ENCODE peak calls at places on chromosome 1, in nine cellular contexts. J is neuronal stem cell, A is colonic mucosa, V is skeletal muscle cell, U is GM23338, Z is dorsolateral prefrontal cortex, M is thyroid gland, G is A549, W is AG04449. C is an unnamed sample.

GRCh38 chr1:246959944-246960693 is 28.4 kb upstream of the AHCTF1 start:
- DNase-seq in J (no peak), A (no peak), V (no peak), U (no peak), Z (no peak), M (no peak), G (no peak), W (no peak), C (no peak)

GRCh38 chr1:212970085-212970484 is 19.7 kb downstream of the VASH2 start:
- DNase-seq in J (no peak), A (no peak), V (no peak), U (no peak), Z (no peak), M (peak; percentile 62), G (no peak), W (no peak), C (no peak)

GRCh38 chr1:11748294-11749202 is 12.6 kb downstream of the AGTRAP start:
- DNase-seq in J (no peak), A (no peak), V (no peak), U (no peak), Z (no peak), M (no peak), G (no peak), W (no peak), C (no peak)

GRCh38 chr1:195902779-195903178 is 705.5 kb downstream of the KCNT2 start:
- DNase-seq in J (no peak), A (no peak), V (no peak), U (no peak), Z (no peak), M (no peak), G (no peak), W (no peak), C (no peak)

GRCh38 chr1:94063379-94063778 is 57.6 kb downstream of the ABCA4 start:
- DNase-seq in J (no peak), A (peak; percentile 65), V (no peak), U (peak; percentile 62), Z (no peak), M (peak; percentile 63), G (no peak), W (no peak), C (peak; percentile 35)

GRCh38 chr1:174999926-175000696 is at the start of gene CACYBP:
- DNase-seq in J (no peak), A (peak; percentile 58), V (no peak), U (peak; percentile 42), Z (peak; percentile 64), M (peak; percentile 47), G (peak; percentile 25), W (no peak), C (no peak)

GRCh38 chr1:24022611-24023359 is 42.7 kb upstream of the SRSF10 start:
- DNase-seq in J (no peak), A (peak; percentile 58), V (peak; percentile 73), U (no peak), Z (no peak), M (peak; percentile 55), G (peak; percentile 79), W (peak; percentile 65), C (peak; percentile 37)

GRCh38 chr1:54558434-54559030 is 10.5 kb downstream of the ACOT11 start:
- DNase-seq in J (no peak), A (no peak), V (no peak), U (no peak), Z (no peak), M (peak; percentile 62), G (no peak), W (no peak), C (no peak)

GRCh38 chr1:86239490-86239889 is 82.9 kb upstream of the COL24A1 start:
- DNase-seq in J (no peak), A (no peak), V (no peak), U (no peak), Z (no peak), M (no peak), G (no peak), W (no peak), C (no peak)

GRCh38 chr1:54275349-54275748 is 75.4 kb downstream of the MRPL37 start:
- DNase-seq in J (no peak), A (no peak), V (no peak), U (no peak), Z (no peak), M (peak; percentile 27), G (no peak), W (no peak), C (peak; percentile 36)

GRCh38 chr1:235502601-235503332 is 1.5 kb downstream of the B3GALNT2 start:
- DNase-seq in J (no peak), A (no peak), V (no peak), U (peak; percentile 34), Z (no peak), M (no peak), G (no peak), W (no peak), C (no peak)

GRCh38 chr1:83693409-83694126 is 305.4 kb downstream of the TTLL7 start:
- DNase-seq in J (peak; percentile 37), A (no peak), V (no peak), U (peak; percentile 43), Z (no peak), M (no peak), G (no peak), W (no peak), C (no peak)

GRCh38 chr1:43858324-43858723 is 75.3 kb upstream of the ARTN start:
- DNase-seq in J (peak; percentile 17), A (no peak), V (peak; percentile 98), U (peak; percentile 55), Z (peak; percentile 83), M (peak; percentile 92), G (no peak), W (peak; percentile 99), C (no peak)

GRCh38 chr1:115233598-115233997 is 104.5 kb downstream of the NGF start:
- DNase-seq in J (no peak), A (no peak), V (no peak), U (no peak), Z (no peak), M (no peak), G (no peak), W (no peak), C (no peak)

DNA sequence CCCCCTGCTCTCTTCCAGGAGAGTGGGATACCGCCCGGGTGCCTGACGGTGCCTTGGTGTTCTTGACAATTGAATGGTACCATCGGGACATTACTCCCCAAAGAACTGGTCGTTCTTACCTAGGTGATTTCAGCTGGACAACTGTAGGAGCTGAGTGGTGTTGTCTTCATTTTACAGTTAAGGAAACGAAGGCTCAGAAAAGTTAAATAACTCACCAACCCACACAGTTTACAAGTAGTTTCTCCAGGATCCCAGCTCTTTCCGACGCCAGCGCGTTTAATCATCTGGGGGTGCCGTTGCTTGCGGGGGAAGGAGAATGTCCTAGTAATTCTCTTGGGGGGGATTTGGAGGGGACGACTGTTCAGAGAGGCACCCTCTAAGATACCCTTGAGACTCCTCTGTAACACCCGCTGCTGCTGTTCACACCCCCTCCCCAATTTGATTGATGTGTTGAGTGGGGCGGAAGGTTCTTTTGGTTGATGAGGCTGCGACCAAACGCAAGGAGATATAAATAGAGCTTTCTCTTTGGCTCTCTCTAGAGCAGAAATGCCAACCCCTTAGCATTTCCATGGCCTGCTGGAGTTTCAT is 1.8 kb downstream of the PIK3CD start:
- DNase-seq in J (no peak), A (no peak), V (no peak), U (no peak), Z (no peak), M (no peak), G (no peak), W (no peak), C (no peak)
- H3K4me3 ChIP-seq in J (no peak overlapping the region), A (peak overlapping the region; percentile 44), V (no peak overlapping the region), U (peak overlapping the region; percentile 79), Z (peak overlapping the region; percentile 57), M (no peak overlapping the region), G (no peak overlapping the region), W (no peak overlapping the region), C (peak overlapping the region; percentile 55)

GRCh38 chr1:192658255-192658654 is 22.3 kb downstream of the RGS13 start:
- DNase-seq in J (no peak), A (no peak), V (no peak), U (no peak), Z (no peak), M (no peak), G (no peak), W (no peak), C (no peak)

GRCh38 chr1:192657760-192658159 is 21.8 kb downstream of the RGS13 start:
- DNase-seq in J (no peak), A (no peak), V (no peak), U (no peak), Z (no peak), M (no peak), G (no peak), W (no peak), C (no peak)

GRCh38 chr1:192654607-192655389 is 18.9 kb downstream of the RGS13 start:
- DNase-seq in J (no peak), A (no peak), V (peak; percentile 82), U (no peak), Z (no peak), M (no peak), G (no peak), W (no peak), C (no peak)

GRCh38 chr1:192660613-192661012 is 24.7 kb downstream of the RGS13 start:
- DNase-seq in J (no peak), A (no peak), V (no peak), U (no peak), Z (no peak), M (no peak), G (no peak), W (no peak), C (no peak)
- H3K4me3 ChIP-seq in J (no peak overlapping the region), A (no peak overlapping the region), V (no peak overlapping the region), U (no peak overlapping the region), Z (no peak overlapping the region), M (no peak overlapping the region), G (no peak overlapping the region), W (no peak overlapping the region), C (no peak overlapping the region)

GRCh38 chr1:101298663-101299062 is 61.8 kb downstream of the S1PR1 start:
- DNase-seq in J (no peak), A (no peak), V (no peak), U (no peak), Z (no peak), M (no peak), G (no peak), W (no peak), C (no peak)
- H3K4me3 ChIP-seq in J (no peak overlapping the region), A (no peak overlapping the region), V (no peak overlapping the region), U (no peak overlapping the region), Z (no peak overlapping the region), M (no peak overlapping the region), G (no peak overlapping the region), W (no peak overlapping the region), C (no peak overlapping the region)

DNA sequence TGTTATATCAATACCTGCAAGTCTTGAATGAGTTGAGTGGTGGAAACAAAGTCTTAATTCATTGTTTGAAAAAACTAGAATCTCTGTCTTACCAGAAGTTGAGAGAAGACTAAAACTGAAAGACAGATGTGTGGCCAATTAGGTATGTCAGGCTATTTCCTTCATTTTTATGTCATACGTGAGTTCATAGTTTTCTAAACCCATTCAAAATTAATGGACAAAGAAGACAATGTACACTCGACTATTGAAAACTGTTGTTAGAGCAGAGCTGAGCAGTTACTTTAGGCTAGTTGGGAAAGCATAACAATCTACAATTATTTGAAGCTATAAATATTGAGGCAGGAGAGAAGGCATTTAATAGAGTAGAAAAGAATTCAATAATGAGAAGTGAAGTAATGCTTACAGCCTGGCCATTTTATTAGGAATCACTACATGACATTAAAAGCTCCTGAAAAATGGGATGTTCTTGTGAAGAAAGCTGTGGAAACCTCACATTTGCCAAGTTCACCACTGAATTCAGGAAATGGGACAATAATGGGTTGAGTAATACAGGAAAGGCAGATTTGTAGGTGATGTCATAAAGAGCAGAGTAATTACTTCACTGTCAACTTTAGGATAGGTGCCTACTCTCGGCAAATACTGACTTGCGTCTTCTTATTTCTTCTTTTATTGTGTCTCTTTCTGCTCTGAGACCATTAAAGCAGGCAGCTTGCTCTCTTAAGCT is 204.4 kb downstream of the PLA2G4A start:
- DNase-seq in J (no peak), A (no peak), V (no peak), U (no peak), Z (no peak), M (no peak), G (no peak), W (no peak), C (no peak)
- H3K4me3 ChIP-seq in J (no peak overlapping the region), A (no peak overlapping the region), V (no peak overlapping the region), U (no peak overlapping the region), Z (no peak overlapping the region), M (no peak overlapping the region), G (no peak overlapping the region), W (no peak overlapping the region), C (no peak overlapping the region)

C was measured in transverse colon.